ENCODE peak calls at places on chromosomes 2 and 18, in four cellular contexts. One of them, this sample, is unnamed.

GRCh38 chr2:41905597-41906324 is 142.1 kb upstream of the PKDCC start:
- DNase-seq in spleen: no peak
- DNase-seq in fibroblast of mammary gland: no peak
- DNase-seq in RWPE1: no peak
- DNase-seq in this sample: no peak

GRCh38 chr2:65420712-65421431 is 11.5 kb downstream of the SPRED2 start:
- DNase-seq in spleen: peak; percentile 80
- DNase-seq in fibroblast of mammary gland: peak; percentile 54
- DNase-seq in RWPE1: peak; percentile 26
- DNase-seq in this sample: no peak

GRCh38 chr2:23602113-23602512 is 217.1 kb downstream of the KLHL29 start:
- DNase-seq in spleen: peak; percentile 66
- DNase-seq in fibroblast of mammary gland: peak; percentile 66
- DNase-seq in RWPE1: peak; percentile 83
- DNase-seq in this sample: peak; percentile 18

GRCh38 chr2:197591706-197592072 is 75.8 kb downstream of the MOB4 start:
- DNase-seq in spleen: no peak
- DNase-seq in fibroblast of mammary gland: no peak
- DNase-seq in RWPE1: no peak
- DNase-seq in this sample: no peak

GRCh38 chr18:47997338-47997780 is 66.9 kb upstream of the SMAD2 start:
- DNase-seq in spleen: no peak
- DNase-seq in fibroblast of mammary gland: peak; percentile 20
- DNase-seq in RWPE1: no peak
- DNase-seq in this sample: no peak

GRCh38 chr2:235861383-235861782 is 306.8 kb downstream of the GBX2 start:
- DNase-seq in spleen: no peak
- DNase-seq in fibroblast of mammary gland: no peak
- DNase-seq in RWPE1: no peak
- DNase-seq in this sample: no peak

GRCh38 chr2:120568975-120569268 is 166.7 kb upstream of the GLI2 start:
- DNase-seq in spleen: no peak
- DNase-seq in fibroblast of mammary gland: no peak
- DNase-seq in RWPE1: no peak
- DNase-seq in this sample: no peak

GRCh38 chr2:104443137-104443536 is 410.8 kb upstream of the POU3F3 start:
- DNase-seq in spleen: no peak
- DNase-seq in fibroblast of mammary gland: no peak
- DNase-seq in RWPE1: no peak
- DNase-seq in this sample: no peak

GRCh38 chr2:36163520-36164239 is 191.9 kb upstream of the CRIM1 start:
- DNase-seq in spleen: no peak
- DNase-seq in fibroblast of mammary gland: no peak
- DNase-seq in RWPE1: no peak
- DNase-seq in this sample: no peak

GRCh38 chr2:224448236-224448635 is 46.3 kb upstream of the FAM124B start:
- DNase-seq in spleen: no peak
- DNase-seq in fibroblast of mammary gland: no peak
- DNase-seq in RWPE1: no peak
- DNase-seq in this sample: no peak

GRCh38 chr18:22102948-22103663 is 66.3 kb upstream of the GATA6 start:
- DNase-seq in spleen: no peak
- DNase-seq in fibroblast of mammary gland: no peak
- DNase-seq in RWPE1: no peak
- DNase-seq in this sample: no peak

GRCh38 chr2:123738643-123739042 is 286.4 kb upstream of the CNTNAP5 start:
- DNase-seq in spleen: no peak
- DNase-seq in fibroblast of mammary gland: peak; percentile 2
- DNase-seq in RWPE1: peak; percentile 25
- DNase-seq in this sample: no peak
- TF ChIP-seq CTCF in spleen: no peak
- TF ChIP-seq CTCF in fibroblast of mammary gland: no peak
- TF ChIP-seq CTCF in RWPE1: no peak
- TF ChIP-seq CTCF in this sample: no peak

GRCh38 chr2:189024861-189025618 is 50.9 kb downstream of the COL3A1 start:
- DNase-seq in spleen: no peak
- DNase-seq in fibroblast of mammary gland: peak; percentile 53
- DNase-seq in RWPE1: no peak
- DNase-seq in this sample: no peak
- TF ChIP-seq CTCF in spleen: no peak
- TF ChIP-seq CTCF in fibroblast of mammary gland: peak; percentile 70
- TF ChIP-seq CTCF in RWPE1: peak; percentile 29
- TF ChIP-seq CTCF in this sample: peak; percentile 56

DNA sequence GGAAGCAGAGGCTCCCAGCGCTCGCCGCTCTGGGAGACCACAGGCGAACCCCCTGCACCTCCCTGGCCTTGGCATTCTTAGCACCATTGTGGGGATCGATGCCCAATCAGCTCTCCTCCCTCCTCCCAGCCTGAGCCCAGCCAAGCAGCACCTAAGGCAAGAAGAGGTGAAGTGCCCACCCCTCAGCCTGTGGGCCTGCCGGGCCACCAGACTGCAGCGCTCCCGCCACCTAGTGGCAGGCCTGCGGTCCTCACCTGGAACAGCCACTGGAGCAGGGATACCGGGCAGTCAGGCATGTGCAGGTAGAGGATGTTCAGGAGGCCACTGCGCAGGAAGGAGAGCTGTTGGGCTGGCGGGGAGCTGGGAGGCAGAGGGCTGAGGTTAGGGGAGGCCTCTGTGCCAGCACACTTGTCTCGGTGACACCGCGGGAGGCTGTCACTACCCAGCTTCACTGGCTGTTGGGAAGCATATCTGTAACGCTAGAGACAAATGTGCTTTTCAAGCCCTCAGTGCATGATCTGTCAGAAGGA is 35.2 kb downstream of the FAM178B start:
- DNase-seq in spleen: peak; percentile 92
- DNase-seq in fibroblast of mammary gland: peak; percentile 31
- DNase-seq in RWPE1: peak; percentile 83
- DNase-seq in this sample: peak; percentile 13
- TF ChIP-seq CTCF in spleen: peak; percentile 93
- TF ChIP-seq CTCF in fibroblast of mammary gland: peak; percentile 71
- TF ChIP-seq CTCF in RWPE1: peak; percentile 96
- TF ChIP-seq CTCF in this sample: peak; percentile 96

GRCh38 chr2:74393525-74393924 is 13.4 kb upstream of the DCTN1 start:
- DNase-seq in spleen: no peak
- DNase-seq in fibroblast of mammary gland: no peak
- DNase-seq in RWPE1: no peak
- DNase-seq in this sample: no peak
- TF ChIP-seq CTCF in spleen: no peak
- TF ChIP-seq CTCF in fibroblast of mammary gland: no peak
- TF ChIP-seq CTCF in RWPE1: no peak
- TF ChIP-seq CTCF in this sample: no peak

GRCh38 chr2:17636989-17637906 is 96.8 kb downstream of the VSNL1 start:
- DNase-seq in spleen: no peak
- DNase-seq in fibroblast of mammary gland: no peak
- DNase-seq in RWPE1: no peak
- DNase-seq in this sample: no peak
- TF ChIP-seq CTCF in spleen: no peak
- TF ChIP-seq CTCF in fibroblast of mammary gland: no peak
- TF ChIP-seq CTCF in RWPE1: no peak
- TF ChIP-seq CTCF in this sample: no peak

GRCh38 chr2:238399094-238399493 is 27.6 kb upstream of the ASB1 start:
- DNase-seq in spleen: no peak
- DNase-seq in fibroblast of mammary gland: no peak
- DNase-seq in RWPE1: no peak
- DNase-seq in this sample: no peak

GRCh38 chr2:238398577-238398976 is 28.1 kb upstream of the ASB1 start:
- DNase-seq in spleen: no peak
- DNase-seq in fibroblast of mammary gland: no peak
- DNase-seq in RWPE1: no peak
- DNase-seq in this sample: no peak

GRCh38 chr2:238403632-238404405 is 22.9 kb upstream of the ASB1 start:
- DNase-seq in spleen: no peak
- DNase-seq in fibroblast of mammary gland: no peak
- DNase-seq in RWPE1: no peak
- DNase-seq in this sample: no peak

GRCh38 chr2:238404406-238405216 is 22.1 kb upstream of the ASB1 start:
- DNase-seq in spleen: no peak
- DNase-seq in fibroblast of mammary gland: no peak
- DNase-seq in RWPE1: no peak
- DNase-seq in this sample: no peak

GRCh38 chr2:238401539-238401938 is 25.2 kb upstream of the ASB1 start:
- DNase-seq in spleen: no peak
- DNase-seq in fibroblast of mammary gland: no peak
- DNase-seq in RWPE1: no peak
- DNase-seq in this sample: no peak
- TF ChIP-seq CTCF in spleen: no peak
- TF ChIP-seq CTCF in fibroblast of mammary gland: no peak
- TF ChIP-seq CTCF in RWPE1: no peak
- TF ChIP-seq CTCF in this sample: no peak

GRCh38 chr2:195820373-195820772 is 163.3 kb downstream of the SLC39A10 start:
- DNase-seq in spleen: no peak
- DNase-seq in fibroblast of mammary gland: peak; percentile 72
- DNase-seq in RWPE1: peak; percentile 26
- DNase-seq in this sample: no peak

GRCh38 chr2:195819276-195819675 is 162.2 kb downstream of the SLC39A10 start:
- DNase-seq in spleen: no peak
- DNase-seq in fibroblast of mammary gland: no peak
- DNase-seq in RWPE1: no peak
- DNase-seq in this sample: no peak

GRCh38 chr2:195821566-195821932 is 164.5 kb downstream of the SLC39A10 start:
- DNase-seq in spleen: no peak
- DNase-seq in fibroblast of mammary gland: no peak
- DNase-seq in RWPE1: no peak
- DNase-seq in this sample: no peak

GRCh38 chr2:195820867-195821565 is 164.0 kb downstream of the SLC39A10 start:
- DNase-seq in spleen: no peak
- DNase-seq in fibroblast of mammary gland: no peak
- DNase-seq in RWPE1: no peak
- DNase-seq in this sample: no peak

DNA sequence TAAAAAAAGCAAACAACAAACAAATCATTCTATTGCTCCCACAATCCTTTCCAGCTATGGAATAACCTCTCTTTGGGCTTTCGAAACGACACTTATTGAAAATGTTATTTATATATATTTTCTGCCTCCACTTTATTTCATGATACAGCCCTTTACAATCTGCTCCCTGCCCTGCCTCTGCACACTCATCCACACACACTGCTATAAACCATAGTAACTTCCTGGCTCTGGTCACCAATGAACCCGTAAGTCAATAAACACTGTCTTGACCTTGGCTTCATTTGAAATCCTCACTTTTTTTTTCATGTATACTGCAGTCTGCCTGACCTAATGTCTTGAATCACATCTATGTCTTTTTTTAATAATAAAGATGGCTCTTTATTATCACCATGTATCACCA is 161.5 kb downstream of the SLC39A10 start:
- DNase-seq in spleen: no peak
- DNase-seq in fibroblast of mammary gland: peak; percentile 58
- DNase-seq in RWPE1: no peak
- DNase-seq in this sample: no peak
- TF ChIP-seq CTCF in spleen: no peak
- TF ChIP-seq CTCF in fibroblast of mammary gland: no peak
- TF ChIP-seq CTCF in RWPE1: no peak
- TF ChIP-seq CTCF in this sample: no peak

This sample was measured in astrocyte of the cerebellum.